ENCODE peak calls at places on chromosomes 1 and 21, in five cellular contexts. R is CD8-positive, alpha-beta T cell; P is activated naive CD4-positive, alpha-beta T cell treated with anti-CD3 and anti-CD28 coated beads for 36 hours; S is H7; K is cardiac muscle cell. O is an unnamed sample.

GRCh38 chr21:29018540-29018939 is 609 bp downstream of the RWDD2B start:
- DNase-seq in K (no peak), P (no peak), S (no peak), R (no peak), O (no peak)

GRCh38 chr1:162984699-162985098 is 84.5 kb upstream of the RGS4 start:
- DNase-seq in P (no peak), S (no peak), R (no peak), K (no peak), O (no peak)

GRCh38 chr21:45513003-45513706 is 29.1 kb downstream of the SLC19A1 start:
- DNase-seq in S (no peak), P (no peak), K (no peak), R (no peak), O (peak)

GRCh38 chr1:78171736-78172590 is 126.2 kb downstream of the GIPC2 start:
- DNase-seq in K (no peak), P (no peak), R (no peak), S (no peak), O (no peak)

GRCh38 chr1:86429122-86429725 is 5.3 kb downstream of the CLCA2 start:
- DNase-seq in P (no peak), K (no peak), R (no peak), S (no peak), O (no peak)

GRCh38 chr21:32991299-32991850 is 34.4 kb upstream of the OLIG2 start:
- DNase-seq in K (no peak), R (no peak), P (no peak), S (no peak), O (no peak)

GRCh38 chr21:33428669-33429068 is 25.5 kb downstream of the IFNGR2 start:
- DNase-seq in P (no peak), K (no peak), R (no peak), S (no peak), O (no peak)

GRCh38 chr21:36028127-36029069 is 31.9 kb downstream of the SETD4 start:
- DNase-seq in K (peak), P (peak), R (peak), S (peak), O (peak)

GRCh38 chr1:46487818-46488218 is 1.8 kb upstream of the DMBX1 start:
- DNase-seq in P (peak), S (peak), R (no peak), K (peak), O (no peak)

GRCh38 chr21:36135391-36136094 is 664 bp downstream of the CBR3 start:
- DNase-seq in R (peak), K (peak), P (peak), S (peak), O (peak)

GRCh38 chr1:233725423-233725822 is 111.5 kb downstream of the KCNK1 start:
- DNase-seq in P (no peak), R (no peak), S (peak), K (no peak), O (no peak)

GRCh38 chr1:236685917-236686814 is at the start of gene ACTN2:
- DNase-seq in S (peak), P (peak), K (peak), R (peak), O (peak)

GRCh38 chr21:43315244-43316137 is 111.4 kb downstream of the SIK1 start:
- DNase-seq in K (no peak), R (peak), P (no peak), S (no peak), O (no peak)

GRCh38 chr21:32712043-32712442 is 15.8 kb downstream of the SYNJ1 start:
- DNase-seq in K (no peak), P (peak), R (no peak), S (no peak), O (no peak)

GRCh38 chr1:228405200-228405978 is 1.2 kb downstream of the TRIM11 start:
- DNase-seq in P (no peak), S (no peak), K (no peak), R (no peak), O (no peak)

GRCh38 chr1:200314085-200314750 is 95.6 kb downstream of the ZNF281 start:
- DNase-seq in R (no peak), K (no peak), P (no peak), S (no peak), O (no peak)

GRCh38 chr21:36175771-36176565 is 19.3 kb downstream of the DOP1B start:
- DNase-seq in K (no peak), S (no peak), P (no peak), R (no peak), O (no peak)

GRCh38 chr1:1084372-1085170 is 10.5 kb upstream of the RNF223 start:
- DNase-seq in S (peak), R (no peak), P (no peak), K (no peak), O (no peak)

GRCh38 chr1:78113156-78113916 is 67.6 kb downstream of the GIPC2 start:
- DNase-seq in P (no peak), R (no peak), S (no peak), K (no peak), O (no peak)

GRCh38 chr1:7319196-7319595 is 451.9 kb upstream of the VAMP3 start:
- DNase-seq in R (no peak), S (no peak), P (no peak), K (no peak), O (no peak)

GRCh38 chr1:167057297-167057688 is 32.9 kb downstream of the GPA33 start:
- DNase-seq in P (peak), R (no peak), S (peak), K (peak), O (no peak)

GRCh38 chr1:84997667-84998600 is 1.0 kb upstream of the MCOLN2 start:
- DNase-seq in K (peak), P (peak), R (no peak), S (peak), O (no peak)

GRCh38 chr1:75672528-75673393 is 51.7 kb upstream of the ACADM start:
- DNase-seq in S (peak), P (no peak), R (no peak), K (peak), O (no peak)

GRCh38 chr1:21647431-21648373 is 21.5 kb downstream of the RAP1GAP start:
- DNase-seq in P (peak), K (peak), S (peak), R (no peak), O (no peak)

GRCh38 chr1:222331340-222331739 is 216.6 kb downstream of the HHIPL2 start:
- DNase-seq in R (no peak), S (no peak), P (no peak), K (no peak), O (no peak)

GRCh38 chr1:15304708-15305326 is 57.8 kb downstream of the FHAD1 start:
- DNase-seq in K (peak), R (peak), P (peak), S (peak), O (peak)

GRCh38 chr1:85445906-85446305 is 19.1 kb downstream of the DDAH1 start:
- DNase-seq in R (no peak), S (no peak), P (no peak), K (no peak), O (no peak)

GRCh38 chr1:240004086-240004749 is 87.5 kb upstream of the FMN2 start:
- DNase-seq in K (peak), R (no peak), S (peak), P (peak), O (no peak)

GRCh38 chr1:94413311-94413710 is 4.9 kb upstream of the ABCD3 start:
- DNase-seq in S (no peak), P (no peak), K (no peak), R (no peak), O (no peak)

GRCh38 chr1:15958788-15959187 is 17.1 kb downstream of the ZBTB17 start:
- DNase-seq in R (no peak), P (no peak), S (no peak), K (no peak), O (no peak)

GRCh38 chr1:3981746-3982505 is 81.9 kb upstream of the C1orf174 start:
- DNase-seq in S (peak), R (no peak), P (no peak), K (no peak), O (no peak)

GRCh38 chr1:228734881-228735801 is at the start of gene RHOU:
- DNase-seq in S (peak), P (peak), R (peak), K (peak), O (peak)

GRCh38 chr1:45512641-45513054 is 9.0 kb downstream of the PRDX1 start:
- DNase-seq in K (peak), S (peak), R (peak), P (peak), O (no peak)

GRCh38 chr1:100164226-100164625 is 13.8 kb downstream of the LRRC39 start:
- DNase-seq in R (no peak), K (no peak), P (no peak), S (no peak), O (no peak)

GRCh38 chr21:31293986-31294385 is 50.1 kb downstream of the TIAM1 start:
- DNase-seq in S (no peak), K (no peak), P (peak), R (no peak), O (no peak)

GRCh38 chr21:36035381-36035791 is 24.9 kb downstream of the SETD4 start:
- DNase-seq in R (no peak), S (peak), P (no peak), K (peak), O (no peak)

GRCh38 chr1:160884579-160884978 is 401 bp downstream of the ITLN1 start:
- DNase-seq in P (no peak), S (peak), R (no peak), K (no peak), O (no peak)

GRCh38 chr1:51768971-51769601 is 109.4 kb downstream of the NRDC start:
- DNase-seq in K (peak), R (peak), S (peak), P (peak), O (no peak)

GRCh38 chr1:182392045-182393028 is 747 bp upstream of the GLUL start:
- DNase-seq in P (peak), R (no peak), S (no peak), K (no peak), O (peak)